ENCODE peak calls at places on chromosomes 11 and 22, in eight cellular contexts. L, X, Q, O, R, S, I and N are unnamed samples. For H3K4me1 and H3K9me3, the result is how much of the 10 kb centered on the place peaks cover.

GRCh38 chr22:44580756-44581435 is 82.9 kb upstream of the RTL6 start:
- DNase-seq in L (no peak), X (no peak), Q (no peak), O (no peak), R (no peak), S (no peak), I (peak), N (no peak)

GRCh38 chr11:107561688-107562087 is 3.8 kb downstream of the ALKBH8 start:
- DNase-seq in L (no peak), X (no peak), Q (no peak), O (no peak), R (no peak), S (no peak), I (no peak), N (no peak)

GRCh38 chr11:102111787-102112653 is 1.8 kb downstream of the YAP1 start:
- DNase-seq in L (no peak), X (no peak), Q (peak), O (no peak), R (peak), S (no peak), I (no peak), N (peak)

GRCh38 chr11:123301696-123302400 is 106.8 kb upstream of the CLMP start:
- DNase-seq in L (peak), X (peak), Q (peak), O (peak), R (peak), S (peak), I (peak), N (peak)

GRCh38 chr22:45966320-45966891 is 10.6 kb downstream of the WNT7B start:
- DNase-seq in L (peak), X (no peak), Q (no peak), O (no peak), R (no peak), S (no peak), I (no peak), N (peak)

GRCh38 chr11:75745807-75746206 is 22.8 kb upstream of the DGAT2 start:
- DNase-seq in L (no peak), X (no peak), Q (no peak), O (no peak), R (no peak), S (no peak), I (no peak), N (no peak)

GRCh38 chr11:59859695-59860094 is 6.6 kb downstream of the TCN1 start:
- DNase-seq in L (no peak), X (no peak), Q (no peak), O (no peak), R (no peak), S (no peak), I (no peak), N (no peak)

GRCh38 chr11:36577373-36577772 is 9.6 kb downstream of the RAG1 start:
- DNase-seq in L (no peak), X (no peak), Q (no peak), O (no peak), R (no peak), S (no peak), I (no peak), N (no peak)

GRCh38 chr22:19824197-19825015 is 30.3 kb downstream of the GNB1L start:
- DNase-seq in L (no peak), X (no peak), Q (no peak), O (no peak), R (no peak), S (no peak), I (peak), N (peak)

GRCh38 chr11:88312665-88313064 is 24.9 kb downstream of the CTSC start:
- DNase-seq in L (no peak), X (no peak), Q (no peak), O (no peak), R (no peak), S (no peak), I (no peak), N (no peak)

GRCh38 chr11:19279455-19279854 is 38.7 kb upstream of the E2F8 start:
- DNase-seq in L (no peak), X (no peak), Q (no peak), O (no peak), R (no peak), S (no peak), I (no peak), N (no peak)

GRCh38 chr11:19311306-19312030 is 70.7 kb upstream of the E2F8 start:
- DNase-seq in L (peak), X (peak), Q (peak), O (no peak), R (peak), S (peak), I (no peak), N (peak)

GRCh38 chr11:14270690-14271542 is 88.1 kb downstream of the RRAS2 start:
- DNase-seq in L (no peak), X (no peak), Q (no peak), O (no peak), R (no peak), S (no peak), I (no peak), N (no peak)

GRCh38 chr11:83689062-83689461 is 402.9 kb upstream of the CCDC90B start:
- DNase-seq in L (no peak), X (no peak), Q (no peak), O (no peak), R (no peak), S (no peak), I (no peak), N (no peak)

GRCh38 chr11:61685611-61685955 is 5.4 kb downstream of the DAGLA start:
- DNase-seq in L (no peak), X (no peak), Q (no peak), O (no peak), R (no peak), S (no peak), I (peak), N (no peak)

GRCh38 chr22:44659140-44659539 is 42.9 kb upstream of the PRR5 start:
- DNase-seq in L (no peak), X (no peak), Q (no peak), O (no peak), R (no peak), S (no peak), I (no peak), N (peak)

GRCh38 chr11:17752144-17752543 is 17.6 kb downstream of the KCNC1 start:
- DNase-seq in L (no peak), X (no peak), Q (no peak), O (no peak), R (no peak), S (no peak), I (peak), N (no peak)
- H3K4me1 ChIP-seq in L (under half), X (under half), Q (under half), O (under half), R (under half), S (under half), I (under half), N (under half)

GRCh38 chr11:134611537-134611936 is 199.5 kb upstream of the B3GAT1 start:
- DNase-seq in L (no peak), X (no peak), Q (no peak), O (no peak), R (no peak), S (no peak), I (no peak), N (no peak)

GRCh38 chr11:134614141-134614540 is 202.1 kb upstream of the B3GAT1 start:
- DNase-seq in L (no peak), X (no peak), Q (no peak), O (no peak), R (no peak), S (no peak), I (no peak), N (no peak)

GRCh38 chr11:134610116-134610910 is 198.3 kb upstream of the B3GAT1 start:
- DNase-seq in L (no peak), X (no peak), Q (no peak), O (no peak), R (no peak), S (no peak), I (no peak), N (no peak)

GRCh38 chr11:134613646-134614045 is 201.6 kb upstream of the B3GAT1 start:
- DNase-seq in L (no peak), X (no peak), Q (no peak), O (no peak), R (no peak), S (no peak), I (no peak), N (no peak)

GRCh38 chr11:134612416-134613030 is 200.5 kb upstream of the B3GAT1 start:
- DNase-seq in L (no peak), X (no peak), Q (no peak), O (no peak), R (no peak), S (no peak), I (no peak), N (no peak)
- H3K9me3 ChIP-seq in L (under half), X (under half), Q (under half), O (under half), R (under half), S (under half), I (under half), N (under half)

GRCh38 chr22:30305906-30306628 is 16.8 kb upstream of the CASTOR1 start:
- DNase-seq in L (no peak), X (no peak), Q (no peak), O (no peak), R (no peak), S (no peak), I (no peak), N (no peak)
- H3K4me1 ChIP-seq in L (under half), X (under half), Q (half or more), O (half or more), R (half or more), S (half or more), I (half or more), N (under half)

GRCh38 chr22:47623056-47623739 is 860.7 kb downstream of the TBC1D22A start:
- DNase-seq in L (no peak), X (no peak), Q (no peak), O (no peak), R (no peak), S (no peak), I (peak), N (no peak)
- H3K9me3 ChIP-seq in L (under half), X (under half), Q (under half), O (under half), R (under half), S (under half), I (under half), N (under half)

GRCh38 chr11:3157381-3158130 is 7.6 kb downstream of the OSBPL5 start:
- DNase-seq in L (peak), X (no peak), Q (no peak), O (no peak), R (no peak), S (peak), I (peak), N (no peak)
- H3K4me1 ChIP-seq in L (under half), X (under half), Q (under half), O (under half), R (half or more), S (half or more), I (half or more), N (under half)

GRCh38 chr22:47282366-47282765 is 519.9 kb downstream of the TBC1D22A start:
- DNase-seq in L (no peak), X (no peak), Q (no peak), O (no peak), R (no peak), S (no peak), I (peak), N (no peak)
- H3K9me3 ChIP-seq in L (under half), X (under half), Q (under half), O (under half), R (under half), S (under half), I (under half), N (under half)